ENCODE peak calls at places on chromosomes 5 and 9, in four cellular contexts. F is PC-9, D is mucosa of descending colon, G is right lobe of liver. L is an unnamed sample.
A peak's percentile ranks its signal among the peaks of the same experiment; 100 is the strongest.

GRCh38 chr5:179196420-179197079 is 136.4 kb downstream of the ZNF354C start:
- DNase-seq in F (no peak), G (no peak), D (no peak), L (peak; percentile 6)

GRCh38 chr9:135176284-135176683 is 88.8 kb downstream of the OLFM1 start:
- DNase-seq in D (no peak), G (no peak), F (no peak), L (peak; percentile 65)

GRCh38 chr9:95167998-95168397 is 149.5 kb downstream of the FANCC start:
- DNase-seq in G (no peak), F (peak; percentile 47), D (peak; percentile 84), L (no peak)

GRCh38 chr5:91420879-91421278 is 37.8 kb upstream of the ARRDC3 start:
- DNase-seq in F (peak; percentile 42), D (no peak), G (no peak), L (no peak)

GRCh38 chr9:38008168-38009034 is 60.6 kb downstream of the SHB start:
- DNase-seq in G (peak; percentile 84), D (no peak), F (peak; percentile 96), L (peak; percentile 90)

GRCh38 chr5:14659821-14660607 is 4.5 kb upstream of the OTULIN start:
- DNase-seq in F (peak; percentile 56), G (no peak), D (no peak), L (no peak)

GRCh38 chr9:28001096-28001495 is 427.8 kb upstream of the C9orf72 start:
- DNase-seq in D (no peak), F (no peak), G (no peak), L (no peak)

GRCh38 chr9:82805027-82805426 is 257.9 kb downstream of the RASEF start:
- DNase-seq in F (no peak), D (no peak), G (no peak), L (no peak)

GRCh38 chr9:21761309-21761901 is 41.0 kb upstream of the MTAP start:
- DNase-seq in F (no peak), G (no peak), D (no peak), L (no peak)

GRCh38 chr9:124216474-124217176 is 41.1 kb upstream of the NEK6 start:
- DNase-seq in G (peak; percentile 60), F (no peak), D (no peak), L (peak; percentile 72)

GRCh38 chr5:124870070-124870469 is 123.6 kb upstream of the ZNF608 start:
- DNase-seq in D (no peak), F (no peak), G (no peak), L (no peak)

GRCh38 chr9:90953200-90953599 is 151.6 kb downstream of the SYK start:
- DNase-seq in F (no peak), G (no peak), D (no peak), L (no peak)

GRCh38 chr5:87885727-87886126 is 382.9 kb downstream of the TMEM161B start:
- DNase-seq in G (no peak), F (no peak), D (no peak), L (no peak)

GRCh38 chr5:1297243-1297642 is 2.4 kb upstream of the TERT start:
- DNase-seq in G (no peak), D (no peak), F (no peak), L (no peak)

GRCh38 chr9:89436963-89437625 is 60.8 kb downstream of the SEMA4D start:
- DNase-seq in G (no peak), F (no peak), D (peak; percentile 72), L (peak; percentile 81)

GRCh38 chr5:154214236-154215106 is 23.9 kb downstream of the GALNT10 start:
- DNase-seq in F (peak; percentile 83), G (no peak), D (no peak), L (no peak)

GRCh38 chr9:93595461-93595860 is 19.1 kb downstream of the PHF2 start:
- DNase-seq in G (no peak), D (no peak), F (no peak), L (no peak)

GRCh38 chr9:124784503-124784902 is 7.6 kb downstream of the OLFML2A start:
- DNase-seq in G (no peak), D (no peak), F (no peak), L (no peak)

GRCh38 chr5:135508496-135509005 is 27.2 kb downstream of the NEUROG1 start:
- DNase-seq in G (no peak), D (no peak), F (no peak), L (peak; percentile 43)

GRCh38 chr9:87682618-87683017 is 43.3 kb upstream of the CTSL start:
- DNase-seq in G (no peak), F (no peak), D (no peak), L (no peak)

GRCh38 chr9:87640385-87640795 is 85.5 kb upstream of the CTSL start:
- DNase-seq in F (no peak), G (peak; percentile 89), D (no peak), L (no peak)

GRCh38 chr5:1755321-1755949 is 44.2 kb downstream of the MRPL36 start:
- DNase-seq in G (no peak), D (no peak), F (no peak), L (peak; percentile 47)

DNA sequence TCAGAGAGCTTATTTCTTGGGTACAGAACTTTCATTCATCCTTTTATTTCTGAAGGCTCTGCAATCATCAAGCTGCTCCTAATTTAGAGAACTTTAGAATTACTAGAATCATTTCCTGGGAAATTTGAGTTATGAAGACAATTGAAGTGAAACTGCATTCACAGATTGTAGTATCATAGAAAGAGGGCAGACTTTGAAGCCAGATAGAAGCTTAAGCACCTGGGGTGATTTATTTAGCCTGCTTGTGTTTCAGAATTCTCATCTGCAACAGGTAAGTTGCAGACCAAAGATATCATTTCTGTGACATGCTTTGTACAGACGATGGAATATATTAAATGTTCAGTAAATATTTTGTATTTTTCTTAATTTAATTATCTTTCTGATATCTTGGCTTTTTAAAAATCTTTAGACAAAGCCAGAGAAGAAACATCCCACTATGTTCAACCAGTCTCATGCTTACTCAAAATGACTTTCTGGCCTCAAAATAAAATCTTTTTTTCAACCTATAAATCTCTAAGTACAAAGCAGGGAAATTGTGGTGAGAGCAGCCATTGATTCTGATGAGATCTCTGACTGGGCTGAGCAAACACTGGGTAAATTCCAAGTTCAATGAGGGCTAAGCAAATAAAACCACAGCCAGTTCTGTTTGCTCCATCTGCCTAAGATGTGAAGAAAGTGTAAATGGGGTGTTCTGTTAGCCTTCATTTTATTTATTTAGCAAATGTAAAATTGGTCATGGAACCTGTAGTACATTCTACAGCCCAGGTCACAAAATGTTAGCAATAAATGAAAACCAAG is 264.7 kb upstream of the CCNG1 start:
- DNase-seq in G (no peak), F (no peak), D (no peak), L (no peak)
- H3K4me1 ChIP-seq in G (no peaks in the 10 kb centered on the region), F (no peaks in the 10 kb centered on the region), D (no peaks in the 10 kb centered on the region), L (no peaks in the 10 kb centered on the region)

GRCh38 chr5:142978726-142979125 is 208.5 kb downstream of the ARHGAP26 start:
- DNase-seq in D (no peak), F (no peak), G (no peak), L (no peak)

GRCh38 chr5:142979636-142980035 is 209.5 kb downstream of the ARHGAP26 start:
- DNase-seq in F (no peak), D (peak; percentile 75), G (no peak), L (no peak)

GRCh38 chr5:142978252-142978651 is 208.1 kb downstream of the ARHGAP26 start:
- DNase-seq in G (no peak), D (no peak), F (no peak), L (no peak)

GRCh38 chr5:142976861-142977260 is 206.7 kb downstream of the ARHGAP26 start:
- DNase-seq in F (no peak), D (no peak), G (no peak), L (peak; percentile 48)

GRCh38 chr5:142977363-142978051 is 207.3 kb downstream of the ARHGAP26 start:
- DNase-seq in F (peak; percentile 69), D (no peak), G (no peak), L (no peak)
- H3K4me1 ChIP-seq in F (peaks cover 23% of the 10 kb centered on the region), D (peaks cover 17% of the 10 kb centered on the region), G (no peaks in the 10 kb centered on the region), L (peaks cover 68% of the 10 kb centered on the region)

GRCh38 chr5:146369691-146370090 is 31.1 kb downstream of the POU4F3 start:
- DNase-seq in G (no peak), F (no peak), D (no peak), L (no peak)
- H3K4me1 ChIP-seq in G (no peaks in the 10 kb centered on the region), F (no peaks in the 10 kb centered on the region), D (no peaks in the 10 kb centered on the region), L (no peaks in the 10 kb centered on the region)

GRCh38 chr5:139704748-139705147 is 56.6 kb downstream of the CXXC5 start:
- DNase-seq in D (no peak), G (no peak), F (no peak), L (no peak)
- H3K4me1 ChIP-seq in D (peaks cover 23% of the 10 kb centered on the region), G (peaks cover 2% of the 10 kb centered on the region), F (peaks cover 5% of the 10 kb centered on the region), L (peaks cover 12% of the 10 kb centered on the region)

GRCh38 chr5:151147033-151147432 is 10.5 kb downstream of the ANXA6 start:
- DNase-seq in G (no peak), D (no peak), F (no peak), L (no peak)
- H3K4me1 ChIP-seq in G (no peaks in the 10 kb centered on the region), D (peaks cover 19% of the 10 kb centered on the region), F (no peaks in the 10 kb centered on the region), L (peaks cover 57% of the 10 kb centered on the region)

DNA sequence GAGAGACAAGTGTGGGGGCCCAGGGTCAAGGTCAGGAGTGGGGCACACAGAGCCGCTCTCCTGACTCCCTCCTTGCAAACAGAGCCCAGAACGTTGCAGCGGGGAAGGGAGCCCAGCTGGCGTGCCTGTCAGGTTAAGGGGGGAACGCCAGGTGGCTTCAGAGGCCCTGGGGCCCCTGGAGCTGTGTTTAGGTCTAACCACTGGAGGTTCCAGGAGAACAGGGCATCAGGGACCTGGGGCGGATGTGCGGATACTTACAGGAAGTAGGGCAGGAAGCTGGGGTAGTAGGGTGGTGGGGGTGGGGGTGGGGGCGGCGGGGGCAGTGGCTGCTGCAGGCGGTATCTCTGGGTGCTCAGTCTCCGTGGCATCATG is 7.4 kb downstream of the RNF44 start:
- DNase-seq in F (no peak), G (no peak), D (peak; percentile 17), L (no peak)
- H3K4me1 ChIP-seq in F (peaks cover 3% of the 10 kb centered on the region), G (no peaks in the 10 kb centered on the region), D (peaks cover 23% of the 10 kb centered on the region), L (peaks cover 46% of the 10 kb centered on the region)

L was measured in left lung.